ENCODE peak calls at places on chromosomes 6 and 20, in four cellular contexts. P, G, T and O are unnamed samples.
A peak's percentile ranks its signal among the peaks of the same experiment; 100 is the strongest.

GRCh38 chr20:40720826-40721225 is 31.8 kb upstream of the MAFB start:
- DNase-seq in T (no peak), G (no peak), P (no peak), O (no peak)

GRCh38 chr20:10228330-10228729 is 9.7 kb downstream of the SNAP25 start:
- DNase-seq in P (no peak), T (no peak), G (no peak), O (no peak)

GRCh38 chr6:130964289-130964688 is 98.8 kb downstream of the EPB41L2 start:
- DNase-seq in P (no peak), G (no peak), T (no peak), O (no peak)

GRCh38 chr6:105561501-105561900 is 158.6 kb upstream of the PREP start:
- DNase-seq in G (no peak), T (no peak), P (no peak), O (no peak)

GRCh38 chr20:62149532-62150235 is 6.1 kb downstream of the SS18L1 start:
- DNase-seq in P (peak; percentile 33), G (no peak), T (no peak), O (no peak)

GRCh38 chr6:19719691-19720127 is 117.5 kb upstream of the ID4 start:
- DNase-seq in P (peak; percentile 54), G (no peak), T (no peak), O (no peak)

GRCh38 chr20:54293526-54293925 is 85.6 kb downstream of the PFDN4 start:
- DNase-seq in P (no peak), T (no peak), G (no peak), O (no peak)

GRCh38 chr6:145507251-145507650 is 228.1 kb downstream of the EPM2A start:
- DNase-seq in T (no peak), G (no peak), P (no peak), O (no peak)

GRCh38 chr6:168524644-168525043 is 83.7 kb downstream of the SMOC2 start:
- DNase-seq in G (no peak), P (no peak), T (no peak), O (no peak)